ENCODE peak calls at places on chromosomes 11 and 22, in six cellular contexts. G is IMR-90, U is mesenchymal stem cell, S is neuronal stem cell, H is H1, J is trophoblast cell. Z is an unnamed sample.

GRCh38 chr11:130156108-130157022 is 3.2 kb upstream of the ST14 start:
- DNase-seq in G (no peak), U (no peak), S (no peak), H (no peak), J (no peak), Z (no peak)

GRCh38 chr11:47158242-47158641 is 18.4 kb downstream of the ARFGAP2 start:
- DNase-seq in G (no peak), U (no peak), S (no peak), H (no peak), J (no peak), Z (no peak)

GRCh38 chr11:78869293-78869692 is 294.6 kb upstream of the NARS2 start:
- DNase-seq in G (no peak), U (no peak), S (no peak), H (no peak), J (peak; percentile 23), Z (no peak)

GRCh38 chr22:21802673-21803072 is 64.8 kb downstream of the MAPK1 start:
- DNase-seq in G (no peak), U (no peak), S (no peak), H (no peak), J (no peak), Z (no peak)

GRCh38 chr11:25925359-25925758 is 406.6 kb upstream of the ANO3 start:
- DNase-seq in G (no peak), U (no peak), S (no peak), H (no peak), J (no peak), Z (no peak)

GRCh38 chr11:2555891-2556290 is 111.1 kb downstream of the KCNQ1 start:
- DNase-seq in G (no peak), U (no peak), S (no peak), H (no peak), J (no peak), Z (no peak)

GRCh38 chr22:45930324-45930723 is 46.6 kb downstream of the WNT7B start:
- DNase-seq in G (no peak), U (no peak), S (no peak), H (no peak), J (no peak), Z (no peak)

GRCh38 chr22:16968218-16968595 is 39.8 kb downstream of the GAB4 start:
- DNase-seq in G (no peak), U (no peak), S (no peak), H (no peak), J (no peak), Z (no peak)

GRCh38 chr11:58616594-58616993 is 5.9 kb upstream of the CNTF start:
- DNase-seq in G (peak; percentile 95), U (peak; percentile 93), S (no peak), H (no peak), J (no peak), Z (no peak)

GRCh38 chr11:114162719-114163123 is 103.2 kb downstream of the ZBTB16 start:
- DNase-seq in G (peak; percentile 94), U (peak; percentile 99), S (no peak), H (no peak), J (peak; percentile 46), Z (no peak)

GRCh38 chr11:131481317-131481716 is 110.9 kb downstream of the NTM start:
- DNase-seq in G (no peak), U (no peak), S (no peak), H (no peak), J (no peak), Z (no peak)

GRCh38 chr11:36478700-36479329 is 31.3 kb downstream of the TRAF6 start:
- DNase-seq in G (peak; percentile 59), U (peak; percentile 73), S (peak; percentile 45), H (no peak), J (peak; percentile 57), Z (no peak)

GRCh38 chr22:37290737-37291136 is 8.4 kb downstream of the CYTH4 start:
- DNase-seq in G (peak; percentile 69), U (no peak), S (no peak), H (no peak), J (no peak), Z (no peak)

GRCh38 chr22:45572444-45572843 is 69.8 kb downstream of the FBLN1 start:
- DNase-seq in G (no peak), U (no peak), S (no peak), H (no peak), J (peak; percentile 93), Z (no peak)

GRCh38 chr11:121930004-121930965 is 185.7 kb downstream of the BLID start:
- DNase-seq in G (peak; percentile 13), U (no peak), S (no peak), H (no peak), J (no peak), Z (no peak)

GRCh38 chr11:112581747-112582146 is 321.1 kb upstream of the PLET1 start:
- DNase-seq in G (no peak), U (no peak), S (no peak), H (no peak), J (peak; percentile 81), Z (no peak)

GRCh38 chr22:31272522-31273446 is 19.5 kb downstream of the PIK3IP1 start:
- DNase-seq in G (peak; percentile 67), U (peak; percentile 75), S (peak; percentile 52), H (no peak), J (peak; percentile 95), Z (peak; percentile 75)
- H2AK5ac ChIP-seq in G (peak overlapping the region; percentile 53), U (peak overlapping the region; percentile 94), S (peak overlapping the region; percentile 37), H (peak overlapping the region; percentile 6), J (peak overlapping the region; percentile 6), Z (no peak overlapping the region)

GRCh38 chr11:27200779-27201453 is 160.3 kb downstream of the BBOX1 start:
- DNase-seq in G (no peak), U (no peak), S (no peak), H (no peak), J (no peak), Z (no peak)
- H2BK120ac ChIP-seq in G (no peak overlapping the region), U (no peak overlapping the region), S (no peak overlapping the region), H (no peak overlapping the region), J (peak overlapping the region; percentile 3), Z (no peak overlapping the region)

GRCh38 chr11:92978226-92979111 is 9.0 kb downstream of the MTNR1B start:
- DNase-seq in G (peak; percentile 44), U (no peak), S (no peak), H (no peak), J (no peak), Z (no peak)
- H4K91ac ChIP-seq in G (peak overlapping the region; percentile 32), U (no peak overlapping the region), S (no peak overlapping the region), H (no peak overlapping the region), J (no peak overlapping the region), Z (no peak overlapping the region)

GRCh38 chr22:43152001-43152354 is 619 bp downstream of the TSPO start:
- DNase-seq in G (no peak), U (no peak), S (no peak), H (no peak), J (no peak), Z (no peak)
- H2AK5ac ChIP-seq in G (peak overlapping the region; percentile 71), U (peak overlapping the region; percentile 54), S (peak overlapping the region; percentile 60), H (no peak overlapping the region), J (peak overlapping the region; percentile 20), Z (no peak overlapping the region)

DNA sequence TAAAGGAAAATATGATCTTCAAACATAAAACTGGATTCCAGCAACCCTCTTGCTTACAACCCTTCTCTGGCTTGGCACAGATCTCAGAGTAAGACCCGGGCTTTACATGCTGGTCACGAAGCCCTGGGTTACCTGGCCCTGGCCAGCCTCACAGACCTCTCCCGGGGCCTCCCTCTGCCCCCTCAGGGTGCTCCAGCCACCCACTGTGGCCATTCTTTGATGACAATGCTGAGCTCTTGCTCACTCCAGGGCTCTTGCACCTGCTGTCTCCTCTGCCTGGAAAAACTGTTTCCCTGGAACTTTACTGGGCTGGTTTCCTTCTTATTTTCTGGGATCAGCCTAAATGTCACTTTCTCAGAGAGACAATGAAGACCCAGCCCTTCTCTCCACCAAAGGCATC is 43.9 kb downstream of the C11orf96 start:
- DNase-seq in G (no peak), U (no peak), S (no peak), H (no peak), J (no peak), Z (no peak)
- H2BK120ac ChIP-seq in G (no peak overlapping the region), U (no peak overlapping the region), S (no peak overlapping the region), H (no peak overlapping the region), J (no peak overlapping the region), Z (no peak overlapping the region)

GRCh38 chr11:5581014-5581413 is 337 bp downstream of the OR52B6 start:
- DNase-seq in G (no peak), U (no peak), S (no peak), H (no peak), J (no peak), Z (no peak)
- H4K91ac ChIP-seq in G (no peak overlapping the region), U (no peak overlapping the region), S (no peak overlapping the region), H (no peak overlapping the region), J (no peak overlapping the region), Z (no peak overlapping the region)

GRCh38 chr11:95850137-95850536 is 59.8 kb downstream of the CEP57 start:
- DNase-seq in G (peak; percentile 44), U (no peak), S (no peak), H (no peak), J (no peak), Z (no peak)

GRCh38 chr11:95849087-95849825 is 59.0 kb downstream of the CEP57 start:
- DNase-seq in G (peak; percentile 82), U (peak; percentile 76), S (peak; percentile 12), H (peak; percentile 7), J (peak; percentile 65), Z (peak; percentile 35)

DNA sequence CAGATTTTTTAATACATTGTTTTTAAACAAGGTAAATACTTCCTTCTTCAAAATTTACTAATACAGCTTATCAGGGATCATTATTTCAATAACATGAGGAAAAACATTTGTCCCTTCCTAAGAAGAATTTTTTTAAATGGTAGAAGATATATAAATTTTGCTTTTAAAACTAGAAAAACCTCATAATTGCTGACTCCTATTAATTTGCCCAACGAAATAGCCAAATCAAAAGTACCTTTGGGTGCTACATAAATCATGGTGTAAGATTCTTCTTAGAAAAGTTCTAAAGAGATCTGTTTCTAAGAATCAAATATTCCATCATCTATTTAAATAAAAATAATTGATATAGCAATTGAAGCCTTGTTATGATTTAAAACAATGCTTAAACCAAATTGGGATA is 54.9 kb downstream of the CEP57 start:
- DNase-seq in G (no peak), U (no peak), S (no peak), H (no peak), J (no peak), Z (no peak)
- H2AK5ac ChIP-seq in G (no peak overlapping the region), U (no peak overlapping the region), S (no peak overlapping the region), H (no peak overlapping the region), J (no peak overlapping the region), Z (no peak overlapping the region)

DNA sequence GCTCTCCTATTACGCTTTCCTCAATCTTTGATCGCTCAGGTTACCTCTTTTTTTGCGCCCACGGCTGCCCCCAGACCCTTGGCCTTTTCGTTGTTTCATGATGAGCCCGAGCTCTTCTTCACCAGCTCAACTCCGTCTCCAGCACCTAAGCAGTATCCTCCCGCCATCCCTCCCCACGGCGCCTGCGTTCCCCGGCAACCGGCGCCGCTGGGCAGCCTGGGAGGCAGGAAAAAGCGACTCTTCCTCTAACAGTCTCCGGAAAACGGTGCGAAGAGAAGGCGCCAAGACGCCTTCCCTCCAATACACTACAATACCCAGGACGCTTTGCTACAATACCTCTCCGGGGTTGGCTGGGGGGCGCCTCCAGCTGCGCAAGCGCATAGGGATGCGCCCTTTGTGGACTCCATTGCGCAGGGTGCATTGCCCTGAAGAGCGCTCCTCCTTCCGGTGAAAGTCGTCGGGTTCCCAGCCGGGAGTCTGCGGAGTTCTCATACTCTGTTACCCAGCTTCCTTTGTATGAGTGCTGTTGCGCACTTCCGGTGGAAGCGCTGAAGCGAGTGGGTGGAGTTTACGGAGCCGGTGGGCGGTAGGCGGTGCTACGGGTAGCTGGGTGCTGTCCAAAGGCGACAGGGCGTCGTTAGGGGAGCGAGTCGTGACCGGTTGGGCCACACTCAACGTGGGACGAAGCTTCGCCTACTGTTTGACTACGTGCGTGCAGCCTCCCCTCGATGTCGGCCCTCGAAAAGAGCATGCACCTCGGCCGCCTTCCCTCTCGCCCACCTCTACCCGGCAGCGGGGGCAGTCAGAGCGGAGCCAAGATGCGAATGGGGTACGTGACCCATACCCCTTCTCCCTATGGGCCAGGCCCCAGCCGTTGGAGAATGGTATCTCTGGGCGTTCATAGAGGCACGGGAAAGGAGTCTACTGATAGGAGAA is at the start of the genes C2CD3 and PPME1:
- DNase-seq in G (peak; percentile 100), U (peak; percentile 100), S (peak; percentile 99), H (peak; percentile 98), J (peak; percentile 100), Z (peak; percentile 100)
- H2BK120ac ChIP-seq in G (peak within 1 kb of the TSS; percentile 50), U (peak within 1 kb of the TSS; percentile 4), S (no peak within 1 kb of the TSS), H (no peak within 1 kb of the TSS), J (no peak within 1 kb of the TSS), Z (no peak within 1 kb of the TSS)

Z was measured in H9.